ENCODE peak calls at places on chromosomes 16 and 17, in four cellular contexts. J is right cardiac atrium, G is HCT116, T is neural progenitor cell. D is an unnamed sample.

GRCh38 chr16:77273815-77274214 is 74.6 kb downstream of the SYCE1L start:
- DNase-seq in T (no peak), G (no peak), J (no peak), D (no peak)

GRCh38 chr16:31410082-31410481 is 16.9 kb downstream of the ITGAD start:
- DNase-seq in G (no peak), J (no peak), T (no peak), D (no peak)

GRCh38 chr17:75925912-75926311 is 14.9 kb downstream of the FBF1 start:
- DNase-seq in J (no peak), G (no peak), T (no peak), D (no peak)

GRCh38 chr16:13401631-13402030 is 500.2 kb downstream of the SHISA9 start:
- DNase-seq in J (no peak), T (no peak), G (no peak), D (no peak)

GRCh38 chr17:67360880-67361279 is 5.5 kb downstream of the PSMD12 start:
- DNase-seq in G (no peak), T (no peak), J (no peak), D (no peak)

GRCh38 chr17:48952904-48953303 is 8.3 kb upstream of the SNF8 start:
- DNase-seq in T (no peak), G (no peak), J (no peak), D (no peak)

GRCh38 chr17:43779145-43780125 is 658 bp upstream of the DUSP3 start:
- DNase-seq in J (peak; percentile 83), T (peak; percentile 56), G (peak; percentile 34), D (no peak)

GRCh38 chr17:63785556-63785955 is 11.6 kb downstream of the DDX42 start:
- DNase-seq in T (no peak), G (no peak), J (no peak), D (no peak)

GRCh38 chr17:14123579-14124278 is 54.4 kb downstream of the COX10 start:
- DNase-seq in T (no peak), J (no peak), G (no peak), D (no peak)

GRCh38 chr17:40936976-40937375 is 470 bp downstream of the KRT23 start:
- DNase-seq in T (peak; percentile 15), G (no peak), J (no peak), D (no peak)

GRCh38 chr16:56967733-56968132 is 6.0 kb downstream of the CETP start:
- DNase-seq in J (no peak), T (no peak), G (no peak), D (no peak)

GRCh38 chr16:25228372-25228771 is 11.6 kb downstream of the AQP8 start:
- DNase-seq in G (no peak), J (no peak), T (no peak), D (no peak)

GRCh38 chr17:43952724-43953666 is 745 bp downstream of the PYY start:
- DNase-seq in G (no peak), T (peak; percentile 93), J (no peak), D (no peak)

GRCh38 chr17:81419333-81419885 is 24.2 kb downstream of the BAHCC1 start:
- DNase-seq in G (peak; percentile 71), T (peak; percentile 57), J (peak; percentile 96), D (no peak)

GRCh38 chr17:42438600-42439567 is 15.8 kb upstream of the CAVIN1 start:
- DNase-seq in T (no peak), J (peak; percentile 66), G (no peak), D (no peak)

GRCh38 chr17:40331743-40332641 is 23.0 kb downstream of the RARA start:
- DNase-seq in G (no peak), J (peak; percentile 98), T (no peak), D (peak; percentile 73)

GRCh38 chr16:279531-279930 is 860 bp upstream of the ARHGDIG start:
- DNase-seq in T (no peak), J (no peak), G (no peak), D (no peak)

GRCh38 chr16:11796227-11797165 is 562 bp downstream of the ZC3H7A start:
- DNase-seq in T (peak; percentile 80), G (no peak), J (peak; percentile 89), D (peak; percentile 50)

GRCh38 chr17:15479697-15480096 is 12.3 kb upstream of the CDRT4 start:
- DNase-seq in J (no peak), T (no peak), G (peak; percentile 26), D (no peak)

GRCh38 chr17:45112559-45113423 is 19.5 kb downstream of the PLCD3 start:
- DNase-seq in G (no peak), T (no peak), J (no peak), D (no peak)

GRCh38 chr17:30928584-30928983 is 6.8 kb downstream of the ADAP2 start:
- DNase-seq in J (no peak), G (no peak), T (no peak), D (no peak)

GRCh38 chr17:76196675-76197074 is 43.6 kb downstream of the RNF157 start:
- DNase-seq in J (peak; percentile 86), T (no peak), G (no peak), D (peak; percentile 97)

GRCh38 chr17:1577186-1577585 is 14.6 kb upstream of the PITPNA start:
- DNase-seq in J (peak; percentile 95), G (no peak), T (no peak), D (peak; percentile 92)

GRCh38 chr16:66939366-66939765 is 4.0 kb downstream of the CES2 start:
- DNase-seq in J (no peak), T (no peak), G (no peak), D (no peak)
- H3K4me1 ChIP-seq in J (no peaks in the 10 kb centered on the region), T (peaks cover 6% of the 10 kb centered on the region), G (peaks cover 13% of the 10 kb centered on the region), D (peaks cover 25% of the 10 kb centered on the region)

GRCh38 chr16:73000907-73001521 is 46.9 kb downstream of the ZFHX3 start:
- DNase-seq in T (no peak), J (no peak), G (no peak), D (no peak)
- H3K27ac ChIP-seq in T (no peak overlapping the region), J (peak overlapping the region; percentile 68), G (no peak overlapping the region), D (peak overlapping the region; percentile 87)

GRCh38 chr17:77374170-77374936 is 233.6 kb downstream of the SEC14L1 start:
- DNase-seq in T (peak; percentile 96), J (peak; percentile 94), G (no peak), D (peak; percentile 78)
- H3K4me1 ChIP-seq in T (peaks cover 61% of the 10 kb centered on the region), J (peaks cover 36% of the 10 kb centered on the region), G (peaks cover 45% of the 10 kb centered on the region), D (peaks cover 83% of the 10 kb centered on the region)

DNA sequence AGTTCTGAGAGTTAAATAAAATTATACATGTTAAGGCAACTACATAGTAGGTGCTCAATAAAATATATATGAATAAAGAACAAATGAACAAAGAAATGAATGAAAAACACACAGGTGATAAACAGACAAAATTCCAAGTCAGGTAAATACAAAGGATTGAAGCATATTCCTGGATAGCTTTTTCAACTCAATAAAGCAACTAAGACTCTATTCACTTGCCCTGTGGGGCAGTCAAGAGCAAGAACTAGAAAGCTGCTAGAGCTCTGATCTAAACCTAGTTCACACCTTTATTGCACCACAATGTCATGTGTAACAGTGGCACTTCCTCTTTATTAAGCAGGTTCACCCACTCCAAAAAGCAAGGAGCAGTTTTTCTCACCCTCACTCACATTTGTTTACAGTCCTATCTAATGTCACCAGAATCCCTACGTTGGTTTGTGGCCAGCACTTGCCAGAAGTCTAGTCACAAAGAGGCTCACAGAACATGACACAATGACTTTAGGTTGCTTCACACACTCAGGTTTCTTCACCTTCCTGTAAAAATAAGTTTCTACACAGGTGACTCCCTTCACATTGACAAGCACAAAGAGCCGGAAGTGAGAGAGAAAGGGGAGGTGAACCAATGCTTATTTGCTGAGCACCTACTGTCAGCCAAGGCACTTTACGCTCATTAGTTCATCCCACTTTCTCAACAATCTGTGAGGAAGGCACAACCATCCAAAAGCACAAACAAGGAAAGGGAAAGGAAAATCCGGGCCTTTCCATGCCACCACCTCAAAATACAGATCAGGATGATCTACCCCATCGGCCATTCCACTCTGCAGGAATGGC is 70.8 kb downstream of the XPO6 start:
- DNase-seq in T (no peak), J (no peak), G (no peak), D (peak; percentile 68)
- H3K27ac ChIP-seq in T (no peak overlapping the region), J (peak overlapping the region; percentile 67), G (no peak overlapping the region), D (peak overlapping the region; percentile 61)

GRCh38 chr17:38450699-38451029 is 22.4 kb downstream of the ARHGAP23 start:
- DNase-seq in T (no peak), G (no peak), J (no peak), D (no peak)

GRCh38 chr17:38449364-38449763 is 21.1 kb downstream of the ARHGAP23 start:
- DNase-seq in J (peak; percentile 63), G (no peak), T (no peak), D (no peak)

GRCh38 chr17:38444151-38444550 is 15.9 kb downstream of the ARHGAP23 start:
- DNase-seq in T (peak; percentile 89), G (no peak), J (peak; percentile 91), D (peak; percentile 72)

GRCh38 chr17:38448208-38448776 is 20.0 kb downstream of the ARHGAP23 start:
- DNase-seq in T (no peak), G (no peak), J (peak; percentile 18), D (no peak)

GRCh38 chr17:38447502-38448095 is 19.3 kb downstream of the ARHGAP23 start:
- DNase-seq in G (no peak), T (no peak), J (peak; percentile 6), D (no peak)
- H3K4me1 ChIP-seq in G (peaks cover 71% of the 10 kb centered on the region), T (peaks cover 35% of the 10 kb centered on the region), J (peaks cover 23% of the 10 kb centered on the region), D (peaks cover 24% of the 10 kb centered on the region)

DNA sequence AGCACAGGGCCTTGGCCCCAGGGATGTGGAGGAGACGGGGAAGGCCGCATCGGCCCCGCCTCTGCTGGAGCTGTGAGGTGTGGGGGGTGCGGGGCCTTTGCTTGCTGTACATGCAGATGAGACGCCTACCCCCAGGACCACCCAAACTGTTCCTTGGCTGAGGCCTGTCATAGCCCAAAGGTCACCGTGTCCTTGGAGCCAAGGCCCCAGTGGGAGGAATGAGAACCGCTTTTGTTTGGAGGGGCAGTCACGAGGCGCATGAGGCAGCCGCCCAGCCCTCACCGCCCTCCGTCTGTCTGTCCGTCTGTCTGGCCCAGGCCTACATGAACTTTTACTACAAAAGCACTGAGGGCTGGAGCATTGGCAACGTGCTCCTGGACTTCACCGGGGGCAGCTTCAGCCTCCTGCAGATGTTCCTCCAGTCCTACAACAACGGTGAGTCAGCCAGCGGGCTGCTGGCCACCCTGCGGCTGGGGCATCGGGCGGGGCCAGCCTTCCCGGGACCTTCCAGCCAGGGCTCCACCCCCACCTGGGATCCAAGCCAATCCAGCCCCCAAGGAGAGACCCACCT is 8.8 kb downstream of the TAX1BP3 start:
- DNase-seq in J (peak; percentile 91), G (no peak), T (no peak), D (peak; percentile 72)
- H3K27ac ChIP-seq in J (peak overlapping the region; percentile 63), G (peak overlapping the region; percentile 70), T (no peak overlapping the region), D (peak overlapping the region; percentile 73)

GRCh38 chr16:86044881-86045600 is 146.1 kb downstream of the IRF8 start:
- DNase-seq in J (no peak), T (no peak), G (no peak), D (no peak)
- H3K4me1 ChIP-seq in J (no peaks in the 10 kb centered on the region), T (peaks cover 5% of the 10 kb centered on the region), G (peaks cover 3% of the 10 kb centered on the region), D (no peaks in the 10 kb centered on the region)

GRCh38 chr17:46984892-46985291 is 5.8 kb upstream of the RPRML start:
- DNase-seq in G (no peak), T (no peak), J (no peak), D (no peak)
- H3K27ac ChIP-seq in G (no peak overlapping the region), T (no peak overlapping the region), J (no peak overlapping the region), D (peak overlapping the region; percentile 75)

D was measured in gastrocnemius medialis.